ENCODE peak calls at places on chromosome 11, in eight cellular contexts. B, I, V, W, C, X, Y and G are unnamed samples.

GRCh38 chr11:115611343-115611742 is 107.1 kb upstream of the CADM1 start:
- DNase-seq in B (no peak), I (no peak), V (no peak), W (no peak), C (no peak), X (peak; percentile 69), Y (no peak), G (no peak)

GRCh38 chr11:47766363-47767227 is 546 bp downstream of the FNBP4 start:
- DNase-seq in B (peak; percentile 93), I (peak; percentile 66), V (peak; percentile 57), W (peak; percentile 18), C (peak; percentile 64), X (peak; percentile 57), Y (peak; percentile 19), G (peak; percentile 91)

GRCh38 chr11:71454470-71455113 is 1.6 kb downstream of the NADSYN1 start:
- DNase-seq in B (peak; percentile 68), I (no peak), V (no peak), W (no peak), C (no peak), X (no peak), Y (no peak), G (no peak)

GRCh38 chr11:43943931-43944751 is 1.7 kb downstream of the C11orf96 start:
- DNase-seq in B (peak; percentile 76), I (no peak), V (no peak), W (no peak), C (peak; percentile 9), X (peak; percentile 42), Y (no peak), G (peak; percentile 84)

GRCh38 chr11:80388536-80388935 is 947.7 kb upstream of the TENM4 start:
- DNase-seq in B (no peak), I (no peak), V (no peak), W (no peak), C (no peak), X (no peak), Y (no peak), G (no peak)

GRCh38 chr11:104256525-104256924 is 92.6 kb upstream of the PDGFD start:
- DNase-seq in B (no peak), I (no peak), V (no peak), W (no peak), C (peak; percentile 9), X (no peak), Y (no peak), G (no peak)

GRCh38 chr11:37755526-37755925 is 1157.5 kb upstream of the RAG2 start:
- DNase-seq in B (no peak), I (no peak), V (no peak), W (no peak), C (no peak), X (no peak), Y (peak; percentile 11), G (no peak)

GRCh38 chr11:126992804-126993111 is 7.8 kb downstream of the KIRREL3 start:
- DNase-seq in B (no peak), I (no peak), V (no peak), W (peak; percentile 56), C (no peak), X (no peak), Y (peak; percentile 74), G (no peak)

GRCh38 chr11:1772270-1773130 is 8.8 kb upstream of the CTSD start:
- DNase-seq in B (peak; percentile 90), I (no peak), V (no peak), W (peak; percentile 79), C (peak; percentile 90), X (peak; percentile 79), Y (peak; percentile 92), G (no peak)

GRCh38 chr11:94134651-94135512 is 6.2 kb downstream of the PANX1 start:
- DNase-seq in B (no peak), I (peak; percentile 47), V (no peak), W (peak; percentile 88), C (peak; percentile 24), X (no peak), Y (peak; percentile 73), G (no peak)